ENCODE peak calls at places on chromosomes 16 and 17, in nine cellular contexts. E is NCI-H187; N is uterus; R is GM23248; S is SW 1271; W is upper lobe of right lung; L is CD4-positive, alpha-beta T cell; V is H1; K is neural crest cell. H is an unnamed sample.

GRCh38 chr17:915416-916201 is 64.0 kb downstream of the NXN start:
- DNase-seq in E (peak), N (no peak), R (no peak), S (no peak), W (no peak), L (no peak), V (no peak), K (no peak), H (no peak)

GRCh38 chr17:75720656-75721462 is at the start of gene ITGB4:
- DNase-seq in E (no peak), N (peak), R (peak), S (no peak), W (peak), L (peak), V (peak), K (no peak), H (peak)

GRCh38 chr16:86585821-86586611 is 7.7 kb downstream of the FOXL1 start:
- DNase-seq in E (no peak), N (no peak), R (peak), S (no peak), W (no peak), L (no peak), V (no peak), K (no peak), H (no peak)

GRCh38 chr17:60106377-60107059 is 27.8 kb upstream of the HEATR6 start:
- DNase-seq in E (no peak), N (no peak), R (peak), S (no peak), W (no peak), L (no peak), V (no peak), K (no peak), H (no peak)

GRCh38 chr16:22216191-22216831 is 10.2 kb downstream of the EEF2K start:
- DNase-seq in E (no peak), N (no peak), R (peak), S (no peak), W (no peak), L (no peak), V (no peak), K (no peak), H (no peak)

GRCh38 chr16:10655415-10655977 is 39.2 kb downstream of the TEKT5 start:
- DNase-seq in E (no peak), N (no peak), R (no peak), S (no peak), W (no peak), L (no peak), V (no peak), K (no peak), H (no peak)

GRCh38 chr17:33342025-33342424 is 48.9 kb upstream of the ASIC2 start:
- DNase-seq in E (no peak), N (no peak), R (no peak), S (no peak), W (no peak), L (no peak), V (no peak), K (no peak), H (no peak)

GRCh38 chr17:15409721-15410247 is 57.6 kb downstream of the CDRT4 start:
- DNase-seq in E (no peak), N (peak), R (peak), S (no peak), W (no peak), L (no peak), V (no peak), K (no peak), H (no peak)

GRCh38 chr17:2883544-2884203 is 87.4 kb downstream of the RAP1GAP2 start:
- DNase-seq in E (no peak), N (no peak), R (peak), S (no peak), W (no peak), L (no peak), V (no peak), K (no peak), H (no peak)

GRCh38 chr16:31696968-31697743 is 169.5 kb downstream of the AHSP start:
- DNase-seq in E (no peak), N (no peak), R (peak), S (no peak), W (no peak), L (no peak), V (no peak), K (no peak), H (no peak)

GRCh38 chr16:49604602-49605001 is 231.0 kb downstream of the C16orf78 start:
- DNase-seq in E (no peak), N (no peak), R (no peak), S (no peak), W (no peak), L (no peak), V (no peak), K (no peak), H (peak)

GRCh38 chr16:81429045-81429521 is 15.5 kb upstream of the CMIP start:
- DNase-seq in E (no peak), N (no peak), R (peak), S (no peak), W (no peak), L (no peak), V (no peak), K (no peak), H (peak)

GRCh38 chr17:68198931-68199836 is 48.7 kb upstream of the AMZ2 start:
- DNase-seq in E (no peak), N (no peak), R (peak), S (no peak), W (no peak), L (no peak), V (no peak), K (no peak), H (peak)

GRCh38 chr17:67992541-67993152 is 3.6 kb downstream of the C17orf58 start:
- DNase-seq in E (no peak), N (no peak), R (peak), S (peak), W (no peak), L (no peak), V (no peak), K (no peak), H (no peak)

GRCh38 chr16:49636608-49637007 is 219.3 kb downstream of the ZNF423 start:
- DNase-seq in E (no peak), N (no peak), R (no peak), S (no peak), W (no peak), L (no peak), V (no peak), K (no peak), H (no peak)